ENCODE peak calls at places on chromosomes 5 and 9, in eight cellular contexts. U is ACHN; N is T-helper 1 cell; O is stimulated activated CD4-positive, alpha-beta T cell treated with anti-CD3 and anti-CD28 coated beads, Interleukin-1b, Interleukin-23, amount 100 ng/mL, for 4 hours; Z is pulmonary artery endothelial cell; Y is stimulated activated CD8-positive, alpha-beta memory T cell treated with anti-CD3 and anti-CD28 coated beads, Interleukin-2, amount 100 ng/mL, for 1 hour; T is hepatic stellate cell; I is kidney epithelial cell. J is an unnamed sample.

GRCh38 chr5:149060325-149060724 is 2.5 kb downstream of the SH3TC2 start:
- DNase-seq in U (peak), N (no peak), O (no peak), Z (peak), Y (no peak), T (no peak), I (no peak), J (no peak)

GRCh38 chr9:124733964-124734740 is 37.0 kb downstream of the NR6A1 start:
- DNase-seq in U (peak), N (no peak), O (no peak), Z (no peak), Y (no peak), T (no peak), I (no peak), J (no peak)

GRCh38 chr5:14376789-14377188 is 204.8 kb upstream of the OTULINL start:
- DNase-seq in U (no peak), N (no peak), O (no peak), Z (no peak), Y (no peak), T (no peak), I (no peak), J (no peak)

GRCh38 chr9:95268681-95269080 is 48.8 kb downstream of the FANCC start:
- DNase-seq in U (peak), N (no peak), O (no peak), Z (no peak), Y (no peak), T (peak), I (no peak), J (peak)

GRCh38 chr9:27534658-27535209 is 5.1 kb upstream of the MOB3B start:
- DNase-seq in U (no peak), N (no peak), O (no peak), Z (no peak), Y (no peak), T (no peak), I (no peak), J (no peak)

GRCh38 chr5:31412324-31412723 is 119.6 kb downstream of the DROSHA start:
- DNase-seq in U (no peak), N (no peak), O (no peak), Z (peak), Y (no peak), T (no peak), I (no peak), J (no peak)

GRCh38 chr5:11851402-11851801 is 52.8 kb downstream of the CTNND2 start:
- DNase-seq in U (no peak), N (no peak), O (no peak), Z (no peak), Y (no peak), T (no peak), I (no peak), J (no peak)

GRCh38 chr5:6443326-6443725 is 5.3 kb upstream of the UBE2QL1 start:
- DNase-seq in U (no peak), N (no peak), O (no peak), Z (no peak), Y (no peak), T (no peak), I (no peak), J (no peak)

J was measured in skeletal muscle cell.